ENCODE peak calls at places on chromosomes 4 and X, in five cellular contexts. K, S, W, P and T are unnamed samples.
A peak's percentile ranks its signal among the peaks of the same experiment; 100 is the strongest.

GRCh38 chr4:122764071-122764807 is 31.7 kb downstream of the BBS12 start:
- DNase-seq in S (no peak), P (no peak), K (no peak), W (no peak), T (no peak)

GRCh38 chrX:19886888-19887531 is 390 bp downstream of the SH3KBP1 start:
- DNase-seq in W (peak; percentile 22), K (no peak), S (peak; percentile 7), P (no peak), T (peak; percentile 71)

GRCh38 chr4:687048-687974 is 1.6 kb downstream of the SLC49A3 start:
- DNase-seq in K (peak; percentile 98), P (peak; percentile 61), W (peak; percentile 94), S (no peak), T (no peak)

GRCh38 chr4:153655004-153655541 is 29.0 kb upstream of the TLR2 start:
- DNase-seq in W (no peak), P (no peak), K (no peak), S (no peak), T (no peak)

GRCh38 chr4:66489370-66489769 is 819.1 kb upstream of the EPHA5 start:
- DNase-seq in W (no peak), K (no peak), S (no peak), P (no peak), T (no peak)

GRCh38 chrX:18676470-18676869 is 4.6 kb upstream of the RS1 start:
- DNase-seq in S (no peak), W (no peak), P (no peak), K (no peak), T (peak; percentile 69)

GRCh38 chrX:109632906-109633504 is 8.0 kb upstream of the KCNE5 start:
- DNase-seq in K (no peak), P (no peak), S (peak; percentile 6), W (no peak), T (peak; percentile 53)

GRCh38 chrX:74534569-74535038 is 79.8 kb downstream of the RLIM start:
- DNase-seq in P (no peak), S (no peak), W (no peak), K (no peak), T (no peak)

GRCh38 chrX:149456476-149457245 is 48.4 kb downstream of the IDS start:
- DNase-seq in P (no peak), S (no peak), W (no peak), K (no peak), T (no peak)

GRCh38 chrX:49019599-49020249 is 17.7 kb upstream of the GRIPAP1 start:
- DNase-seq in W (no peak), S (no peak), P (no peak), K (no peak), T (no peak)

GRCh38 chr4:182680196-182680771 is 236.9 kb downstream of the DCTD start:
- DNase-seq in W (no peak), P (no peak), K (no peak), S (no peak), T (no peak)

GRCh38 chrX:8043121-8043520 is 115.9 kb upstream of the PNPLA4 start:
- DNase-seq in P (no peak), W (no peak), S (no peak), K (no peak), T (no peak)

GRCh38 chr4:93646225-93646930 is 182.2 kb upstream of the ATOH1 start:
- DNase-seq in W (no peak), S (no peak), P (no peak), K (no peak), T (no peak)

GRCh38 chr4:2817701-2818350 is 24.9 kb downstream of the SH3BP2 start:
- DNase-seq in S (peak; percentile 57), W (no peak), K (no peak), P (no peak), T (peak; percentile 99)

GRCh38 chr4:14652522-14652921 is 349.8 kb upstream of the CPEB2 start:
- DNase-seq in P (no peak), W (no peak), K (no peak), S (no peak), T (no peak)

GRCh38 chr4:3269105-3269927 is 20.4 kb downstream of the MSANTD1 start:
- DNase-seq in P (no peak), S (no peak), K (no peak), W (peak; percentile 17), T (peak; percentile 70)

GRCh38 chrX:2325076-2325784 is 175.5 kb downstream of the DHRSX start:
- DNase-seq in K (peak; percentile 90), P (peak; percentile 42), W (no peak), S (no peak), T (no peak)

GRCh38 chr4:23889368-23889767 is 479 bp downstream of the PPARGC1A start:
- DNase-seq in S (no peak), W (no peak), K (no peak), P (no peak), T (no peak)

GRCh38 chr4:23888421-23889319 is 1.2 kb downstream of the PPARGC1A start:
- DNase-seq in S (peak; percentile 21), W (no peak), K (peak; percentile 72), P (peak; percentile 16), T (no peak)

GRCh38 chr4:23891064-23891421 is 1.2 kb upstream of the PPARGC1A start:
- DNase-seq in P (no peak), W (no peak), S (no peak), K (no peak), T (no peak)

GRCh38 chr4:23889814-23890269 is at the start of gene PPARGC1A:
- DNase-seq in P (no peak), S (peak; percentile 91), W (peak; percentile 66), K (peak; percentile 85), T (no peak)

DNA sequence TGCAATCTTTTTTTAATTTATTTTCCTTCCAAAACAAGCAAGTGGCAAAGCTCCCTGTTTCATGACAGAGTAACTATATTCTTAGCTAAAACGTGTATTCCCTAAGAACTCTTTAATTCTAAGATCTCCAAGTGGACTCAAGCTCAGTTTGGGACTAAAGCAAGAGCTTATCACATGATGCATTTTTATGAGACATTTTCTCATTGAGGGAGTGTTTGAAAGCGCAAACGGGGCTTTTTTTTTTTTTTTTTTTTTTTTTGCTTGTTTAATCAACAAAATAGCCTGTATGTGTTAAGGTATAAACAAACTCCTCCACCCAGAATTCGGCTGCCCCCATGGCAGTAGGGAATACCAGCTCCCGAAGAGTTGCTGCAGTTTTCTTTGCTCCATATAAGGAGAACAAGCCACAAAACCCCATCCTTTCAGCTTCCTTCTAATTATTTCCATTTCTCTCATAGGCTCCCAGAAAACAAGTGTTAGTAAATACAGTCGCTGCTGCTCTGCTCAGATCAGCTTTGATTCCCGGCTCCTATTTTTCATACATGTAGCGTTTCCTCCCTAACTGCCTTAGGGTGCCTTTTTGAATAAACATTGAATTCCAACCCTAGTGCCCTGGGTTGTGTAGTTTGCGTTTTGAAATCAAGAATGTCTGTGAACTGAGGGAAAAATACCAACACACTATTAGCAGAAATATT is 669 bp upstream of the PPARGC1A start:
- DNase-seq in S (no peak), P (no peak), K (no peak), W (no peak), T (no peak)
- H3K4me3 ChIP-seq in S (peak overlapping the region; percentile 89), P (no peak overlapping the region), K (peak overlapping the region; percentile 75), W (peak overlapping the region; percentile 58), T (no peak overlapping the region)

GRCh38 chrX:50980251-50980650 is 69.7 kb downstream of the BMP15 start:
- DNase-seq in K (no peak), S (no peak), W (no peak), P (no peak), T (no peak)
- H3K4me3 ChIP-seq in K (no peak overlapping the region), S (no peak overlapping the region), W (no peak overlapping the region), P (no peak overlapping the region), T (no peak overlapping the region)

GRCh38 chr4:61079427-61079826 is 120.7 kb upstream of the ADGRL3 start:
- DNase-seq in P (no peak), S (no peak), W (no peak), K (no peak), T (no peak)

GRCh38 chr4:61085534-61085933 is 114.6 kb upstream of the ADGRL3 start:
- DNase-seq in K (no peak), S (no peak), P (no peak), W (no peak), T (no peak)

GRCh38 chr4:61079976-61080375 is 120.2 kb upstream of the ADGRL3 start:
- DNase-seq in K (no peak), P (no peak), W (no peak), S (no peak), T (no peak)
- H3K4me3 ChIP-seq in K (no peak overlapping the region), P (no peak overlapping the region), W (no peak overlapping the region), S (no peak overlapping the region), T (no peak overlapping the region)

DNA sequence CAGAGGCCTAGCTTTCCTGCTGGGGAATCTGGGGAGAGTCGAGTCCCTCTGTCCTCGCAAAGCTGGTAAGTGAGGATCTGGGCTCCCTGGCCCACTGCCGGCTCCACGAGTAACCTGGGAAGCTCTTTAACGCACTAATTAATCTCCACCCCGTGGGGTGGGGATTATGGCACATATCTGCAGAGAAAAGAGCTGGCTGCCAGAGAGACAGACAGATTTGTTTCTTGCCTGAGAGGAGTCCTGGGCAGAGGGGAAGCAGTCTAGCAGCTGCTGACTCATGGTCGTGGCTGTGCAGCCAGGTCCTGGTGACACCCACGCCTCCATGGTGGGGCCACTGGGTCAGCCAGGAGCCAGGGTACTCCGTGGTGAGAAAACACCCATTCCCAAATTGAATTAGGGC is 14.0 kb downstream of the SORCS2 start:
- DNase-seq in S (no peak), P (peak; percentile 51), K (peak; percentile 56), W (peak; percentile 51), T (no peak)
- H3K4me3 ChIP-seq in S (no peak overlapping the region), P (no peak overlapping the region), K (no peak overlapping the region), W (no peak overlapping the region), T (no peak overlapping the region)